ENCODE peak calls at places on chromosomes 6 and 20, in nine cellular contexts. A is OCI-LY7, Q is cardiac muscle cell, B is heart right ventricle, F is hepatocyte, M is HCT116, C is MM.1S, V is epithelial cell of proximal tubule, D is tibial nerve. N is an unnamed sample.
A peak's percentile ranks its signal among the peaks of the same experiment; 100 is the strongest.

GRCh38 chr6:49787176-49787575 is at the start of gene PGK2:
- DNase-seq in A (peak; percentile 7), Q (no peak), B (no peak), F (no peak), M (peak; percentile 29), C (peak; percentile 14), V (no peak), D (no peak), N (no peak)

GRCh38 chr6:77292564-77293546 is 170.4 kb downstream of the HTR1B start:
- DNase-seq in A (no peak), Q (no peak), B (no peak), F (peak; percentile 22), M (peak; percentile 65), C (no peak), V (peak; percentile 27), D (no peak), N (no peak)

GRCh38 chr6:163367388-163368183 is 46.9 kb upstream of the QKI start:
- DNase-seq in A (no peak), Q (no peak), B (no peak), F (no peak), M (no peak), C (no peak), V (no peak), D (no peak), N (no peak)

GRCh38 chr6:106973018-106973840 is 1.3 kb downstream of the CD24 start:
- DNase-seq in A (peak; percentile 63), Q (peak; percentile 51), B (no peak), F (peak; percentile 49), M (no peak), C (no peak), V (no peak), D (no peak), N (no peak)

GRCh38 chr6:11773013-11773412 is 5.6 kb downstream of the ADTRP start:
- DNase-seq in A (no peak), Q (no peak), B (no peak), F (no peak), M (no peak), C (no peak), V (no peak), D (no peak), N (no peak)

GRCh38 chr6:16803294-16804006 is 42.2 kb upstream of the ATXN1 start:
- DNase-seq in A (no peak), Q (peak; percentile 86), B (peak; percentile 69), F (peak; percentile 81), M (no peak), C (no peak), V (peak; percentile 15), D (no peak), N (peak; percentile 21)

GRCh38 chr6:114304304-114304887 is 38.4 kb downstream of the HS3ST5 start:
- DNase-seq in A (peak; percentile 15), Q (peak; percentile 44), B (no peak), F (peak; percentile 48), M (peak; percentile 3), C (peak; percentile 17), V (no peak), D (no peak), N (no peak)

GRCh38 chr6:89371849-89372505 is 19.5 kb upstream of the UBE2J1 start:
- DNase-seq in A (peak; percentile 89), Q (peak; percentile 82), B (peak; percentile 73), F (peak; percentile 81), M (no peak), C (peak; percentile 89), V (no peak), D (peak; percentile 62), N (peak; percentile 91)

GRCh38 chr20:38290829-38291581 is 13.0 kb upstream of the BPI start:
- DNase-seq in A (no peak), Q (no peak), B (peak; percentile 60), F (peak; percentile 59), M (no peak), C (no peak), V (no peak), D (no peak), N (no peak)

GRCh38 chr6:117275205-117275604 is 9.8 kb downstream of the VGLL2 start:
- DNase-seq in A (no peak), Q (no peak), B (no peak), F (no peak), M (no peak), C (no peak), V (no peak), D (no peak), N (no peak)

GRCh38 chr6:16759181-16759645 is 2.0 kb downstream of the ATXN1 start:
- DNase-seq in A (no peak), Q (peak; percentile 7), B (no peak), F (peak; percentile 13), M (no peak), C (no peak), V (no peak), D (no peak), N (no peak)

GRCh38 chr6:122501475-122501874 is 29.9 kb upstream of the SERINC1 start:
- DNase-seq in A (no peak), Q (no peak), B (no peak), F (no peak), M (no peak), C (no peak), V (no peak), D (no peak), N (no peak)

GRCh38 chr6:23533954-23534725 is 591.9 kb upstream of the NRSN1 start:
- DNase-seq in A (no peak), Q (no peak), B (no peak), F (no peak), M (no peak), C (no peak), V (peak; percentile 48), D (no peak), N (no peak)

GRCh38 chr20:41143354-41143753 is 6.0 kb downstream of the PLCG1 start:
- DNase-seq in A (no peak), Q (no peak), B (no peak), F (no peak), M (no peak), C (no peak), V (no peak), D (no peak), N (no peak)

DNA sequence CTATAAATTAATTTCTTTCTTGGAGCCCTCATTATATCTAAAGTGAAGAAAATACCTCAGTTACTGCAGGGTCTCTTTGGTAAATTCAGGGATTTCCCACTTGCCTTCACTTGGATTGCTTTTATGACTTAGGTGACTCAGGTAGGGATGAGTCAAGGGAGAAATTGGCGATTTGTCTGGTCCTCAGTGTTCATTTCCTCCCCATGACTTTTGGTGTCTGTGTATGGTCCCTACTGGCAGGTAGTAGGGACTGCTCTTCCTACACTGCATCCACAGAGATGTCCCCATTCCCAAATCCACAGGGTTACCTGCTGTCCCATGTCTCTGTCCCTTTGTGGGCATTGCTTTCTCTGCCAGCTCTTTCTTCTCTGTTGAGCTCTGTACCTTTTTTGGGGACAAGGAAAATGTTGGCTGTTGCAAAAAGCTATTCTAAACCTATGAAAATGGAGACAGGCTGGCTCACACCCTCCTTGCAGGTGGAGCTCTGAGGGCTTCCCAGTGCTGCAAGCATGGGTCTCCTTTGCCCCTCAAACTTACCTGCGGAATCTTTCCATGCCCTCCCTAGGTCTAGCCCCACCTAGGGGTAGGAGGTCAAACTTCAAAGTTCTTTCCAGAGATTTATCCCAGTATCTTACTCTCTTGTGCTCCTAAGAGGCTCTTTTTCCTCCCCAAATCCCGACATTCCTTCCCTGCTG is 211.9 kb downstream of the ZNF217 start:
- DNase-seq in A (no peak), Q (no peak), B (no peak), F (no peak), M (no peak), C (no peak), V (no peak), D (no peak), N (no peak)
- TF ChIP-seq CTCF in A (peak; percentile 51), Q (no peak), B (no peak), F (no peak), M (no peak), C (no peak), V (peak; percentile 16), D (no peak), N (no peak)

DNA sequence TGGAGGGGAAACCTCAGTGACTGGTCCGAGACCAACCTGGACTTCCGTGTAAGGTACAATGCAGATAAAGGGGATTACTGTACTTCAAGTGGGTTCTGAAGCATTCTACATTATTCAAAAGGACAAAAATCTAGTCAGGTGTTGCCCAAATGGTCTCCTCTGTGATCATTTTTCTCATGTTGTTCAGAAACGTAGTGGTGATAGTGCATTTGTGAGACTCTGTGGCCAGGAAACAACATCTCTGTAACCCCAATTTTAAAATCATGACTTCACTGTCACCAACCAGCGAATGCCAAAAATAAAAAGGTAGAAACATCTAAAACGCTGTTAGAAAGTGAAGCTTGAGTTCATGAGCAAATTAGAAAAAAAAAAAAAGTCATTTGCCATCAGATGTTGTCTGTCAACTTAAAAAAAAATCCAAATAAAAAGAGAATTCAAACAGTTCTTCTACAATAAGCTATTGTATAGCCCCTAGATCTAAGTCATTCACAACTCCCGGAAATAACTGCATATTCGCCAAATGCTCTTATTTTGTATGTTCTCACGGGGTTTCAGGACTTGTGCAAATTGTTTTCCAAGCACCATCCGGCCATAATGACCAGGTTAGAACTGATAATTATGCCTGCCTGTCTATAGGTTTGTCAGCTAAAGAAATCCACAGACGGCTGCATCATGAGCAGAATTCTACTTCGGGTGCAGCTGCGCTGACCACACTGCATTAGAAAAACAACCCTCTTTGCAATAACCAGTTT is 87.9 kb downstream of the HIVEP2 start:
- DNase-seq in A (peak; percentile 86), Q (no peak), B (no peak), F (no peak), M (no peak), C (peak; percentile 68), V (no peak), D (no peak), N (no peak)
- H3K4me3 ChIP-seq in A (peak overlapping the region; percentile 61), Q (no peak overlapping the region), B (no peak overlapping the region), F (no peak overlapping the region), M (no peak overlapping the region), C (peak overlapping the region; percentile 45), V (no peak overlapping the region), D (no peak overlapping the region), N (no peak overlapping the region)

GRCh38 chr6:157762636-157763035 is 60.4 kb upstream of the SNX9 start:
- DNase-seq in A (peak; percentile 51), Q (no peak), B (no peak), F (no peak), M (no peak), C (no peak), V (no peak), D (no peak), N (no peak)
- TF ChIP-seq CTCF in A (peak; percentile 62), Q (peak; percentile 6), B (peak; percentile 3), F (peak; percentile 15), M (no peak), C (no peak), V (peak; percentile 39), D (no peak), N (no peak)

GRCh38 chr20:62552613-62553012 is 76.8 kb upstream of the GATA5 start:
- DNase-seq in A (no peak), Q (no peak), B (no peak), F (no peak), M (no peak), C (no peak), V (no peak), D (no peak), N (no peak)

GRCh38 chr20:62553136-62553837 is 77.5 kb upstream of the GATA5 start:
- DNase-seq in A (no peak), Q (no peak), B (no peak), F (no peak), M (no peak), C (no peak), V (no peak), D (no peak), N (no peak)

GRCh38 chr20:62549499-62550086 is 73.8 kb upstream of the GATA5 start:
- DNase-seq in A (peak; percentile 7), Q (no peak), B (no peak), F (no peak), M (no peak), C (no peak), V (no peak), D (no peak), N (no peak)

GRCh38 chr20:62550087-62550565 is 74.3 kb upstream of the GATA5 start:
- DNase-seq in A (no peak), Q (peak; percentile 94), B (peak; percentile 84), F (no peak), M (no peak), C (no peak), V (no peak), D (no peak), N (no peak)

GRCh38 chr20:62551408-62552323 is 75.9 kb upstream of the GATA5 start:
- DNase-seq in A (no peak), Q (peak; percentile 66), B (no peak), F (no peak), M (no peak), C (no peak), V (no peak), D (no peak), N (no peak)
- H3K4me3 ChIP-seq in A (no peak overlapping the region), Q (peak overlapping the region; percentile 96), B (peak overlapping the region; percentile 56), F (no peak overlapping the region), M (no peak overlapping the region), C (no peak overlapping the region), V (no peak overlapping the region), D (peak overlapping the region; percentile 16), N (no peak overlapping the region)

N was measured in lower leg skin.